ENCODE peak calls at places on chromosomes 13 and 19, in six cellular contexts. One of them, this sample, is unnamed.

GRCh38 chr13:106176103-106176502 is 359.4 kb downstream of the EFNB2 start:
- DNase-seq in heart right ventricle: no peak
- DNase-seq in cardiac fibroblast: peak
- DNase-seq in lung: no peak
- DNase-seq in BJ: peak
- DNase-seq in A549: no peak
- DNase-seq in this sample: no peak

GRCh38 chr13:23466144-23467002 is 32.9 kb upstream of the SACS start:
- DNase-seq in BJ: no peak
- DNase-seq in lung: peak
- DNase-seq in heart right ventricle: peak
- DNase-seq in cardiac fibroblast: peak
- DNase-seq in A549: peak
- DNase-seq in this sample: peak

GRCh38 chr19:53537126-53537522 is 821 bp upstream of the ZNF331 start:
- DNase-seq in cardiac fibroblast: no peak
- DNase-seq in lung: no peak
- DNase-seq in A549: no peak
- DNase-seq in heart right ventricle: no peak
- DNase-seq in BJ: no peak
- DNase-seq in this sample: no peak

GRCh38 chr13:33193428-33193974 is 92.1 kb downstream of the STARD13 start:
- DNase-seq in A549: no peak
- DNase-seq in lung: no peak
- DNase-seq in BJ: no peak
- DNase-seq in cardiac fibroblast: peak
- DNase-seq in heart right ventricle: no peak
- DNase-seq in this sample: no peak

GRCh38 chr19:40510526-40511115 is 43.8 kb downstream of the SPTBN4 start:
- DNase-seq in lung: no peak
- DNase-seq in A549: no peak
- DNase-seq in cardiac fibroblast: peak
- DNase-seq in heart right ventricle: no peak
- DNase-seq in BJ: peak
- DNase-seq in this sample: no peak

GRCh38 chr13:99968521-99969367 is 2.8 kb downstream of the ZIC5 start:
- DNase-seq in BJ: no peak
- DNase-seq in A549: no peak
- DNase-seq in lung: no peak
- DNase-seq in heart right ventricle: no peak
- DNase-seq in cardiac fibroblast: no peak
- DNase-seq in this sample: no peak

GRCh38 chr13:77291779-77292178 is 35.1 kb downstream of the MYCBP2 start:
- DNase-seq in lung: no peak
- DNase-seq in A549: no peak
- DNase-seq in BJ: no peak
- DNase-seq in heart right ventricle: no peak
- DNase-seq in cardiac fibroblast: no peak
- DNase-seq in this sample: no peak

GRCh38 chr13:32176696-32177095 is 138.5 kb downstream of the ZAR1L start:
- DNase-seq in lung: no peak
- DNase-seq in heart right ventricle: no peak
- DNase-seq in cardiac fibroblast: no peak
- DNase-seq in BJ: no peak
- DNase-seq in A549: no peak
- DNase-seq in this sample: no peak

GRCh38 chr13:51040431-51040830 is 70.6 kb downstream of the C13orf42 start:
- DNase-seq in lung: no peak
- DNase-seq in heart right ventricle: no peak
- DNase-seq in BJ: no peak
- DNase-seq in A549: no peak
- DNase-seq in cardiac fibroblast: no peak
- DNase-seq in this sample: no peak

GRCh38 chr13:40271511-40271910 is 394.9 kb downstream of the FOXO1 start:
- DNase-seq in lung: no peak
- DNase-seq in heart right ventricle: peak
- DNase-seq in BJ: no peak
- DNase-seq in cardiac fibroblast: no peak
- DNase-seq in A549: no peak
- DNase-seq in this sample: no peak

GRCh38 chr19:55688422-55689218 is 13.6 kb downstream of the EPN1 start:
- DNase-seq in heart right ventricle: no peak
- DNase-seq in BJ: no peak
- DNase-seq in cardiac fibroblast: no peak
- DNase-seq in A549: no peak
- DNase-seq in lung: no peak
- DNase-seq in this sample: no peak

GRCh38 chr19:54188224-54188871 is 1.0 kb downstream of the MBOAT7 start:
- DNase-seq in BJ: no peak
- DNase-seq in lung: peak
- DNase-seq in A549: no peak
- DNase-seq in cardiac fibroblast: peak
- DNase-seq in heart right ventricle: no peak
- DNase-seq in this sample: no peak

DNA sequence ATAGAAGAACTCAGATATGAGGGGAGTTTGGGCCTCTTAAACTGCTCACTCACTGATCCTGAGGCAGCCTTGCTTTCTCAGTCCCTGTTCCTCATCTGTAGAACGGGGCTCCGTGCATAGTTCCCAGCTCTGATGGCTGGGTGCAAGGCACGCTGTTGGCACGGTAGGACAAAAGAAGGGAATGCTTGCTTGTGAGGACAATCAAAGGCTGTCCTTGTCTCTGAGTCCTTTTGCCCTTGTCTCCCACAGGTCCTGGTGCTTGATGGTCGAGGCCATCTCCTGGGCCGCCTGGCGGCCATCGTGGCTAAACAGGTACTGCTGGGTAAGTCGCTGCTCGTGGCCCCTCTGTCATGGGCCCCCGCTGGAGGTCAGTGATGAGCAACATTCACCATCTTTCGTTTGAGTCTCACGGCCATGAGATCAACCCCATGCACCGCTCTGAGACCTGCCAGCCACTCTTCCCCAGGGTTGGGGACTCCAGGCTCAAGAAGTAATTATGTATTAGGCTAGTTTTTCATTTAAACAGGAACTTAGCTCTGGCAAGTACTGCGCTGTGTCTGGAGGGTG is 2.3 kb downstream of the RPL13A start:
- DNase-seq in lung: no peak
- DNase-seq in cardiac fibroblast: no peak
- DNase-seq in BJ: no peak
- DNase-seq in A549: no peak
- DNase-seq in heart right ventricle: no peak
- DNase-seq in this sample: no peak
- TF ChIP-seq CTCF in lung: no peak
- TF ChIP-seq CTCF in cardiac fibroblast: no peak
- TF ChIP-seq CTCF in BJ: no peak
- TF ChIP-seq CTCF in A549: peak
- TF ChIP-seq CTCF in heart right ventricle: no peak
- TF ChIP-seq CTCF in this sample: peak

DNA sequence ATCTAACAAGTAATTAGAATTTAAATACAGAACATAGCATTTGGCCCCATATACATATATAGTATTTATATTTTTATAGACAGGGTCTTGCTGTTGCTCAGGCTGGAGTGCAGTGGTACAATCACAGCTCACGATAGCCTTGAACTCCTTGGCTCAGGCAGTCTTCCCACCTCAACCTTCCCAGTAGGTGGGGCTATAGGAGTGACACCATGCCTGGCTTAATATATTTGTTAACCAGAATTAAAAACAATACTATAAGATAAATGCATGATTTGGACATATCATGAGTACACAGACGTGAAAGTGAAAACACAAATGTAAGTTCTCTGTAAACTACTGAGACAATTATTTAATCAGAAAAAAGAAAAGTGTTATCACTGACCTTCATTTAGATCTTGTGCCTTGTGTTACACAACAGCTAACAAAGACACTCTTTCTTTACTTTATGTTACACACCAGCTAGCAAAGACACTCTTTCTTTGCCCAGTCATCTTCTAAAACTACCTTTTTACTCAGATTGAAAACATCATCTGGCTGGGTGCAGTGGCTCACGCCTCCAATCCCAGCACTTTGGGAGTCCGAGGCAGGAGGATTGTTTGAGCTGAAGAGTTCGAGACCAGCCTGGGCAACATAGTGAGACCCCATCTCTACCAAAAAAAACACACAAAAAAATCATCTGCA is 22.6 kb downstream of the CARS2 start:
- DNase-seq in cardiac fibroblast: peak
- DNase-seq in heart right ventricle: no peak
- DNase-seq in BJ: no peak
- DNase-seq in lung: no peak
- DNase-seq in A549: no peak
- DNase-seq in this sample: no peak
- TF ChIP-seq CTCF in cardiac fibroblast: peak
- TF ChIP-seq CTCF in heart right ventricle: peak
- TF ChIP-seq CTCF in BJ: peak
- TF ChIP-seq CTCF in lung: no peak
- TF ChIP-seq CTCF in A549: peak
- TF ChIP-seq CTCF in this sample: peak

GRCh38 chr19:29285878-29286277 is 72.9 kb upstream of the UQCRFS1 start:
- DNase-seq in A549: no peak
- DNase-seq in cardiac fibroblast: no peak
- DNase-seq in BJ: no peak
- DNase-seq in heart right ventricle: no peak
- DNase-seq in lung: no peak
- DNase-seq in this sample: no peak
- TF ChIP-seq CTCF in A549: peak
- TF ChIP-seq CTCF in cardiac fibroblast: no peak
- TF ChIP-seq CTCF in BJ: peak
- TF ChIP-seq CTCF in heart right ventricle: peak
- TF ChIP-seq CTCF in lung: no peak
- TF ChIP-seq CTCF in this sample: peak

GRCh38 chr13:94483970-94484369 is 4.5 kb upstream of the DCT start:
- DNase-seq in A549: no peak
- DNase-seq in BJ: no peak
- DNase-seq in heart right ventricle: no peak
- DNase-seq in cardiac fibroblast: peak
- DNase-seq in lung: no peak
- DNase-seq in this sample: no peak
- TF ChIP-seq CTCF in A549: no peak
- TF ChIP-seq CTCF in BJ: no peak
- TF ChIP-seq CTCF in heart right ventricle: no peak
- TF ChIP-seq CTCF in cardiac fibroblast: no peak
- TF ChIP-seq CTCF in lung: no peak
- TF ChIP-seq CTCF in this sample: no peak

DNA sequence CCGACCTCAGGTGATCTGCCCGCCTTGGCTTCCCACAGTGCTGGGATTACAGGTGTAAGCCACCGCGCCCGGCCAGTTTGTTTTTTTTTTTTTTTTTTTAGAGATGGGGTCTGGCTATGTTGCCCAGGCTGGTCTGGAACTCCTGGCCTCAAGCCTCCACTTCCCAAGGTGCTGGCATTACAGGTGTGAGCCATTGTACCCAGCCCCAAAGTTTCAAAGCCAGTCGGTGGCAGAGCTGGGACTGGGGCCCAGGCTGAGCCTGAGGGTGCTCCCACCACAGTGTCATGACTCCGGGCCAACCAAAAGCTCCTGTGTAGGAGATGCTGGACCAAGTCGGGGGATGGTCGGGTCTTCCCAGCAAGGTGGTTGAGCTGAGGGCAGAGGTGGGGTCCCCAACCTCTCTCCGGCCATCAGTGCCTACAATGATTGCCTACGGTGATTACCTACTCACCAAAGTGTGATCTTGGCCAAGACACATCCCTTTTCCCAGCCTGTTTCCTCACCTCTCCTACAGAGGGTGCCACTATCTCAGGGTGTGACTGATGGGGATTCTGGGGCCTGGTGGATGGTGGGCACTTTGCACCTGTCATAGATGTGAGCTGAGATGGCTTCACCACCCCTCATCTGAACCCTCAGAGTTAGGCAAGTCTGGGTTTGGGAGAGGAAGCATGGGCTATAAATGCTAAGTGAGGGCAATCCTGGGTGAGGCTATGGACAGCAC is 5.9 kb upstream of the SAMD1 start:
- DNase-seq in cardiac fibroblast: no peak
- DNase-seq in lung: no peak
- DNase-seq in heart right ventricle: no peak
- DNase-seq in BJ: no peak
- DNase-seq in A549: no peak
- DNase-seq in this sample: no peak
- TF ChIP-seq CTCF in cardiac fibroblast: no peak
- TF ChIP-seq CTCF in lung: no peak
- TF ChIP-seq CTCF in heart right ventricle: no peak
- TF ChIP-seq CTCF in BJ: no peak
- TF ChIP-seq CTCF in A549: no peak
- TF ChIP-seq CTCF in this sample: peak

GRCh38 chr19:51339687-51340656 is 2.0 kb downstream of the VSIG10L start:
- DNase-seq in heart right ventricle: peak
- DNase-seq in BJ: peak
- DNase-seq in lung: peak
- DNase-seq in cardiac fibroblast: peak
- DNase-seq in A549: peak
- DNase-seq in this sample: peak
- TF ChIP-seq CTCF in heart right ventricle: peak
- TF ChIP-seq CTCF in BJ: no peak
- TF ChIP-seq CTCF in lung: no peak
- TF ChIP-seq CTCF in cardiac fibroblast: no peak
- TF ChIP-seq CTCF in A549: peak
- TF ChIP-seq CTCF in this sample: peak